ENCODE peak calls at places on chromosomes 7 and 10, in ten cellular contexts. N is heart right ventricle; L is SK-N-MC; Z is left ventricle myocardium inferior; G is choroid plexus epithelial cell; J is adrenal gland; K is cardiac muscle cell; A is BE2C; M is AG09309; R is CD8-positive, alpha-beta T cell. F is an unnamed sample.

GRCh38 chr10:89373916-89374711 is 3.7 kb upstream of the IFIT1B start:
- DNase-seq in Z (peak; percentile 69), A (peak; percentile 28), K (no peak), L (no peak), R (no peak), N (peak; percentile 52), M (peak; percentile 91), J (peak; percentile 95), G (peak; percentile 94), F (no peak)

GRCh38 chr7:149562602-149563001 is 65.0 kb upstream of the ZNF746 start:
- DNase-seq in Z (no peak), N (no peak), G (peak; percentile 79), L (no peak), K (no peak), A (no peak), J (no peak), M (no peak), R (no peak), F (no peak)

GRCh38 chr10:18571780-18572179 is 79.6 kb downstream of the NSUN6 start:
- DNase-seq in G (no peak), R (no peak), M (no peak), L (no peak), J (no peak), Z (no peak), K (no peak), A (no peak), N (no peak), F (no peak)

GRCh38 chr10:80081026-80081425 is 2.6 kb downstream of the TMEM254 start:
- DNase-seq in A (no peak), L (no peak), Z (no peak), N (no peak), R (no peak), G (no peak), M (no peak), J (no peak), K (no peak), F (no peak)

GRCh38 chr10:59625842-59626522 is 83.7 kb downstream of the SLC16A9 start:
- DNase-seq in M (peak; percentile 69), Z (no peak), K (peak; percentile 75), A (peak; percentile 41), G (peak; percentile 88), R (peak; percentile 33), N (no peak), J (peak; percentile 46), L (no peak), F (peak; percentile 86)

GRCh38 chr10:77210645-77211044 is 427.0 kb downstream of the KCNMA1 start:
- DNase-seq in Z (no peak), A (no peak), M (no peak), J (no peak), K (no peak), L (no peak), N (no peak), R (no peak), G (no peak), F (no peak)

GRCh38 chr10:123847686-123848432 is 43.7 kb downstream of the CPXM2 start:
- DNase-seq in L (no peak), M (peak; percentile 48), Z (no peak), R (no peak), A (no peak), J (no peak), K (no peak), N (no peak), G (peak; percentile 13), F (no peak)

GRCh38 chr7:21850531-21851285 is 95.0 kb downstream of the CDCA7L start:
- DNase-seq in K (no peak), M (peak; percentile 25), N (no peak), L (no peak), A (no peak), R (no peak), G (peak; percentile 84), J (peak; percentile 45), Z (no peak), F (no peak)

GRCh38 chr10:17235136-17235535 is 7.1 kb downstream of the VIM start:
- DNase-seq in G (no peak), Z (no peak), L (no peak), N (no peak), K (no peak), R (peak; percentile 21), J (no peak), A (no peak), M (no peak), F (no peak)

GRCh38 chr7:144255471-144255897 is 9.1 kb downstream of the OR2A7 start:
- DNase-seq in Z (no peak), L (no peak), N (no peak), J (no peak), R (no peak), G (no peak), A (no peak), M (no peak), K (no peak), F (no peak)

GRCh38 chr10:96842896-96843723 is 11.0 kb downstream of the LCOR start:
- DNase-seq in J (no peak), N (no peak), Z (no peak), R (no peak), K (no peak), G (peak; percentile 48), M (no peak), A (no peak), L (no peak), F (peak; percentile 64)

GRCh38 chr7:7861211-7861633 is 107.4 kb upstream of the GLCCI1 start:
- DNase-seq in M (peak; percentile 23), A (no peak), L (no peak), K (no peak), Z (no peak), G (peak; percentile 82), R (no peak), N (no peak), J (no peak), F (no peak)

GRCh38 chr7:20839987-20840386 is 53.3 kb upstream of the SP8 start:
- DNase-seq in R (no peak), N (no peak), M (no peak), K (no peak), A (no peak), J (no peak), Z (no peak), L (no peak), G (no peak), F (no peak)

GRCh38 chr7:64889686-64890162 is 13.3 kb upstream of the ZNF273 start:
- DNase-seq in A (no peak), R (no peak), N (no peak), K (no peak), M (no peak), Z (no peak), G (no peak), J (no peak), L (no peak), F (peak; percentile 33)
- H3K4me3 ChIP-seq in A (no peak overlapping the region), R (peak overlapping the region; percentile 61), N (peak overlapping the region; percentile 58), K (peak overlapping the region; percentile 33), M (no peak overlapping the region), Z (peak overlapping the region; percentile 70), G (no peak overlapping the region), J (no peak overlapping the region), L (no peak overlapping the region), F (peak overlapping the region; percentile 63)

GRCh38 chr10:42866115-42866995 is 83.8 kb downstream of the BMS1 start:
- DNase-seq in R (peak; percentile 46), M (peak; percentile 5), K (peak; percentile 89), G (peak; percentile 73), N (peak; percentile 87), A (peak; percentile 88), Z (peak; percentile 80), L (no peak), J (peak; percentile 87), F (peak; percentile 85)
- H3K4me3 ChIP-seq in R (peak overlapping the region; percentile 15), M (peak overlapping the region; percentile 28), K (no peak overlapping the region), G (peak overlapping the region; percentile 17), N (peak overlapping the region; percentile 30), A (no peak overlapping the region), Z (peak overlapping the region; percentile 56), L (no peak overlapping the region), J (no peak overlapping the region), F (peak overlapping the region; percentile 16)

DNA sequence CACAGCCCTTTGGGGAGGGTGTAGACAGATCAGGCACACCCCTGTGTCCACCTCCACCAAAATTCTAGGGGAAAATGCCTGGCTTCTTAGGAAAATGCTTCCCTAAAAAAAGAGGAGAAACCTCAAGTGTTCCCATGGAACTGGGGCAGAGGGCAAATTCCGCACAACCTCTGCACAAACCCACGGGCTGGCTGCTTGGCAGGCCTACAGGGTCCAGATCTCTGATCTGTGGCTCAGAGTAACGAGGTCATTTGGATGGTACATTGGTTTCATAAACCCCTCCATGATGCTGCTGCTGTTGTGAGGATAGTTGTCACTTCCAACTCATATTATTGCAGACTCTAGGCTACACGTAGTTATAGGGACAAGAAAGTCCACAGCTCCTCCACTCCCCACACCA is 16.0 kb downstream of the LGI1 start:
- DNase-seq in J (no peak), Z (no peak), L (no peak), A (no peak), M (no peak), R (no peak), K (no peak), N (no peak), G (no peak), F (no peak)
- H3K4me3 ChIP-seq in J (no peak overlapping the region), Z (no peak overlapping the region), L (no peak overlapping the region), A (no peak overlapping the region), M (no peak overlapping the region), R (no peak overlapping the region), K (no peak overlapping the region), N (no peak overlapping the region), G (no peak overlapping the region), F (no peak overlapping the region)

GRCh38 chr10:116554628-116555027 is 8.9 kb downstream of the PNLIP start:
- DNase-seq in J (no peak), A (no peak), L (no peak), K (no peak), G (no peak), M (no peak), R (no peak), Z (no peak), N (no peak), F (no peak)
- H3K4me3 ChIP-seq in J (no peak overlapping the region), A (no peak overlapping the region), L (no peak overlapping the region), K (no peak overlapping the region), G (no peak overlapping the region), M (no peak overlapping the region), R (no peak overlapping the region), Z (no peak overlapping the region), N (no peak overlapping the region), F (no peak overlapping the region)

DNA sequence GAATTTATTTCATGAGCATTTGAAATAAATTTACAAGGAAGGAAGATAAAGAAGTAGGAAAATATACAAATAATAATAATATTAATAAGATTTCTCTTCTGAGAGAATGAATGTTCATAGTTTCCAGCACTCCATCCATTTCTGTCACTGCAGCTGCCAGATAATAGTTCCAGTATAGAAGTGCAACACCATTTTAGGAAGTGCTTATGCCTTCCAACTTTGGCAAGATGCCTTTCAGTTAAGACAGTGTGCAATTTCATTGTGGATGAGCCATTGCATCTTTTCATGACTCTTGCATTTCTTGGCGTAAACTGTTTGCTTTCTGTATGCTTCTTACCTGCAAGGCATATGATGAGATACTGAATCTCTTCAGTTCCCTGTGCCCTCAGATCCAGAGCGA is 185.0 kb downstream of the PDE1C start:
- DNase-seq in L (no peak), G (no peak), N (no peak), M (no peak), A (no peak), K (no peak), Z (no peak), R (no peak), J (no peak), F (no peak)
- H3K4me3 ChIP-seq in L (no peak overlapping the region), G (no peak overlapping the region), N (no peak overlapping the region), M (no peak overlapping the region), A (no peak overlapping the region), K (no peak overlapping the region), Z (no peak overlapping the region), R (no peak overlapping the region), J (no peak overlapping the region), F (no peak overlapping the region)